ENCODE peak calls at places on chromosomes 6 and 20, in six cellular contexts. One of them, this sample, is unnamed.

GRCh38 chr6:124755321-124755720 is 206.9 kb upstream of the RNF217 start:
- DNase-seq in left ventricle myocardium inferior: no peak
- DNase-seq in body of pancreas: no peak
- DNase-seq in stomach: no peak
- DNase-seq in PC-9: no peak
- DNase-seq in CD8-positive, alpha-beta T cell: no peak
- DNase-seq in this sample: no peak

GRCh38 chr20:9769954-9770353 is 68.9 kb downstream of the PAK5 start:
- DNase-seq in body of pancreas: no peak
- DNase-seq in CD8-positive, alpha-beta T cell: no peak
- DNase-seq in left ventricle myocardium inferior: no peak
- DNase-seq in PC-9: no peak
- DNase-seq in stomach: no peak
- DNase-seq in this sample: no peak

GRCh38 chr6:138692978-138693909 is 80.3 kb upstream of the CCDC28A start:
- DNase-seq in PC-9: peak; percentile 76
- DNase-seq in CD8-positive, alpha-beta T cell: peak; percentile 3
- DNase-seq in left ventricle myocardium inferior: peak; percentile 57
- DNase-seq in body of pancreas: peak; percentile 86
- DNase-seq in stomach: peak; percentile 82
- DNase-seq in this sample: peak; percentile 79

GRCh38 chr6:13614126-13614925 is 809 bp upstream of the NOL7 start:
- DNase-seq in stomach: peak; percentile 50
- DNase-seq in body of pancreas: peak; percentile 65
- DNase-seq in PC-9: peak; percentile 52
- DNase-seq in left ventricle myocardium inferior: peak; percentile 44
- DNase-seq in CD8-positive, alpha-beta T cell: no peak
- DNase-seq in this sample: peak; percentile 40

GRCh38 chr6:107784669-107785068 is 39.4 kb downstream of the SCML4 start:
- DNase-seq in body of pancreas: no peak
- DNase-seq in CD8-positive, alpha-beta T cell: no peak
- DNase-seq in stomach: no peak
- DNase-seq in PC-9: no peak
- DNase-seq in left ventricle myocardium inferior: no peak
- DNase-seq in this sample: no peak

GRCh38 chr20:21265457-21266190 is 37.5 kb upstream of the XRN2 start:
- DNase-seq in left ventricle myocardium inferior: no peak
- DNase-seq in CD8-positive, alpha-beta T cell: no peak
- DNase-seq in stomach: no peak
- DNase-seq in body of pancreas: no peak
- DNase-seq in PC-9: no peak
- DNase-seq in this sample: no peak

GRCh38 chr6:20119446-20119845 is 92.8 kb downstream of the MBOAT1 start:
- DNase-seq in left ventricle myocardium inferior: no peak
- DNase-seq in body of pancreas: no peak
- DNase-seq in stomach: no peak
- DNase-seq in PC-9: no peak
- DNase-seq in CD8-positive, alpha-beta T cell: no peak
- DNase-seq in this sample: no peak

GRCh38 chr6:47134476-47135189 is 92.5 kb upstream of the ADGRF1 start:
- DNase-seq in body of pancreas: peak; percentile 52
- DNase-seq in CD8-positive, alpha-beta T cell: no peak
- DNase-seq in stomach: no peak
- DNase-seq in PC-9: peak; percentile 98
- DNase-seq in left ventricle myocardium inferior: no peak
- DNase-seq in this sample: no peak

GRCh38 chr20:51085761-51086160 is 62.9 kb upstream of the KCNG1 start:
- DNase-seq in CD8-positive, alpha-beta T cell: no peak
- DNase-seq in stomach: no peak
- DNase-seq in body of pancreas: no peak
- DNase-seq in left ventricle myocardium inferior: no peak
- DNase-seq in PC-9: no peak
- DNase-seq in this sample: no peak

GRCh38 chr6:125114248-125114858 is 39.2 kb upstream of the TPD52L1 start:
- DNase-seq in left ventricle myocardium inferior: no peak
- DNase-seq in PC-9: peak; percentile 57
- DNase-seq in CD8-positive, alpha-beta T cell: no peak
- DNase-seq in body of pancreas: peak; percentile 68
- DNase-seq in stomach: peak; percentile 68
- DNase-seq in this sample: no peak

GRCh38 chr6:142444800-142445405 is 143.1 kb downstream of the ADGRG6 start:
- DNase-seq in PC-9: no peak
- DNase-seq in left ventricle myocardium inferior: no peak
- DNase-seq in body of pancreas: no peak
- DNase-seq in stomach: no peak
- DNase-seq in CD8-positive, alpha-beta T cell: no peak
- DNase-seq in this sample: no peak

GRCh38 chr20:32201296-32201976 is 6.1 kb downstream of the PLAGL2 start:
- DNase-seq in stomach: no peak
- DNase-seq in body of pancreas: no peak
- DNase-seq in left ventricle myocardium inferior: no peak
- DNase-seq in CD8-positive, alpha-beta T cell: no peak
- DNase-seq in PC-9: peak; percentile 25
- DNase-seq in this sample: no peak

GRCh38 chr6:136564170-136564569 is 13.9 kb upstream of the MAP7 start:
- DNase-seq in body of pancreas: no peak
- DNase-seq in PC-9: no peak
- DNase-seq in CD8-positive, alpha-beta T cell: no peak
- DNase-seq in stomach: no peak
- DNase-seq in left ventricle myocardium inferior: no peak
- DNase-seq in this sample: no peak

GRCh38 chr6:148628251-148628650 is 118.6 kb upstream of the UST start:
- DNase-seq in left ventricle myocardium inferior: no peak
- DNase-seq in stomach: no peak
- DNase-seq in CD8-positive, alpha-beta T cell: no peak
- DNase-seq in PC-9: no peak
- DNase-seq in body of pancreas: no peak
- DNase-seq in this sample: no peak

DNA sequence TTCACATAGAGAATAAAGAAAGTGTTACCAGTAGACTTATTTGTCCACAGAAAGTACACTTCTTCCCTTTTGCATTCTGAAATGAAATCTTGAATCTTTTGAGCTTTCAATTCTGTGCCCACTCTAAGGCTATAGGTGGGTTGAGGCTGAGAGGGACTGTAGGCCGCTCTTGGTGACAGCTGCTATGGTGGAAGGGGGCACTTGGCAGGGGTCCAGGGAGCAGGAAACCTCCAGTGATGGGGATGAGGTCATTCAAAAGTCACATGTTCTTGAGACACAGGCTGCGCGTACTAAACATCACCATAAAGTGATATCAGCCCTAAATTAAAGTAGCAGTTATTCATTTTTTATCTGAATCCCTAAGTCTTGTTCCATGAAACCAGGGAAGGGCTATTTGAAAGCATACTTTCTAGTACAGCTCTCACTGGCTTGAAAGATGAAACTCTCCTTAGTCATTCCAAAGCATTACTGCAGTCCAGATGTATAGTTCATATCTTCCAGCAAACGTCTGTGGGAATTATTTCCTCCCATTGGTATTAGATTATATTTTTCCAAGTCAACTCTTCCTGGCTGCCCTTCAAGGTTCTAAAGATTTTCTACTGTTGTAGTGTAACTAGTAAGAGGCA is 373.1 kb downstream of the CD109 start:
- DNase-seq in PC-9: no peak
- DNase-seq in body of pancreas: no peak
- DNase-seq in left ventricle myocardium inferior: no peak
- DNase-seq in CD8-positive, alpha-beta T cell: no peak
- DNase-seq in stomach: no peak
- DNase-seq in this sample: no peak
- H3K4me1 ChIP-seq in PC-9: no peaks in the 10 kb centered on the region
- H3K4me1 ChIP-seq in body of pancreas: no peaks in the 10 kb centered on the region
- H3K4me1 ChIP-seq in left ventricle myocardium inferior: no peaks in the 10 kb centered on the region
- H3K4me1 ChIP-seq in CD8-positive, alpha-beta T cell: no peaks in the 10 kb centered on the region
- H3K4me1 ChIP-seq in stomach: no peaks in the 10 kb centered on the region
- H3K4me1 ChIP-seq in this sample: no peaks in the 10 kb centered on the region

DNA sequence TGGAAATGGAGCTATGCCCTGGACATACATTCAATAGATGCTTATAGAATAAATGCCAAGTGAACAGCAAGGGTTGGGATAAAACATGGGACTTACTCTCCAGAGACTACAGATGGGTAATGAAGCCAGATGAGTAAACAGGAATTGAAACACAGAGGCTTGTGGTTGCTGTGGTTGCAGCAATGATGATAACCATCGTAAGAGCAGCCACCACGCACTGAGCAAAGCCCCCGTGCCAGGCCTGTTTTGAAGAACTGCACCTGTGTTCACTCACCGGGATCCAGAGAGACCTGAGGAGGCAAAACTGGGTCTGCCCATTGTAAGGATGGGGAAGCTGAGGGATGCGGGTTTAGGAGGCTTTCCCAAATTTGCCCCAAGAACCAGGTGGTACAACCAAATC is 431.1 kb upstream of the CDH4 start:
- DNase-seq in PC-9: no peak
- DNase-seq in body of pancreas: no peak
- DNase-seq in stomach: no peak
- DNase-seq in left ventricle myocardium inferior: no peak
- DNase-seq in CD8-positive, alpha-beta T cell: no peak
- DNase-seq in this sample: no peak
- H3K27me3 ChIP-seq in PC-9: peaks cover 20% of the 10 kb centered on the region
- H3K27me3 ChIP-seq in body of pancreas: no peaks in the 10 kb centered on the region
- H3K27me3 ChIP-seq in stomach: peaks cover 37% of the 10 kb centered on the region
- H3K27me3 ChIP-seq in left ventricle myocardium inferior: peaks cover 80% of the 10 kb centered on the region
- H3K27me3 ChIP-seq in CD8-positive, alpha-beta T cell: no peaks in the 10 kb centered on the region
- H3K27me3 ChIP-seq in this sample: no peaks in the 10 kb centered on the region

GRCh38 chr6:169774347-169774746 is 22.9 kb downstream of the ERMARD start:
- DNase-seq in CD8-positive, alpha-beta T cell: no peak
- DNase-seq in PC-9: no peak
- DNase-seq in stomach: no peak
- DNase-seq in left ventricle myocardium inferior: no peak
- DNase-seq in body of pancreas: no peak
- DNase-seq in this sample: peak; percentile 48
- H3K4me1 ChIP-seq in CD8-positive, alpha-beta T cell: no peaks in the 10 kb centered on the region
- H3K4me1 ChIP-seq in PC-9: no peaks in the 10 kb centered on the region
- H3K4me1 ChIP-seq in stomach: no peaks in the 10 kb centered on the region
- H3K4me1 ChIP-seq in left ventricle myocardium inferior: no peaks in the 10 kb centered on the region
- H3K4me1 ChIP-seq in body of pancreas: no peaks in the 10 kb centered on the region
- H3K4me1 ChIP-seq in this sample: no peaks in the 10 kb centered on the region

DNA sequence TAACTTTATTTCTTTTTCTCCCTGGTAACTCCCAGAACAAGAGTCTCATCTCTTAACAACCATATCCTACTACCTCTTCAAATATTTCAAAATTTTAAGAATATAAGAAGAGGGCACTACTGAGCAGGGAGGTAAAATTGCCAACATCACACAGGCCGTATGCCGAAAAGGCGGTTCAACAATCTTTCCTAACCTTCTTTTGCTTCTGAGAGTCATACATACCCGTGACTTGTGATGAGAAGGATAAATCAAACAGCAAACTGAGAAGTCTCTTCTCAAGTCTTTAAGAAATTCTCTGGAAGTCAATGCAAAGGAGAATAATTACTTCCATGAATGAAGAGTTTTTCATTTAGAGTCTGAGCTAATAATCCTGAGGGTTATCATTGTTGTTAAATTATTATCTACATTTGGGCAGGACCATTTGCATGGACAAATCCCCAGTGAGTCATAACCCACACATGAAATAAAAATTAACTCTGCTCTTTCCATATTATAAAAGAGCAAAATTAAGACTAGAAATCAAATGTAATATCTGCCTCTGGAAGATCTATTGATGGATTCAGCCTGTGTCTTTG is 22.4 kb upstream of the ILRUN start:
- DNase-seq in PC-9: no peak
- DNase-seq in CD8-positive, alpha-beta T cell: no peak
- DNase-seq in left ventricle myocardium inferior: no peak
- DNase-seq in body of pancreas: no peak
- DNase-seq in stomach: no peak
- DNase-seq in this sample: no peak
- H3K27me3 ChIP-seq in PC-9: no peaks in the 10 kb centered on the region
- H3K27me3 ChIP-seq in CD8-positive, alpha-beta T cell: no peaks in the 10 kb centered on the region
- H3K27me3 ChIP-seq in left ventricle myocardium inferior: no peaks in the 10 kb centered on the region
- H3K27me3 ChIP-seq in body of pancreas: no peaks in the 10 kb centered on the region
- H3K27me3 ChIP-seq in stomach: no peaks in the 10 kb centered on the region
- H3K27me3 ChIP-seq in this sample: no peaks in the 10 kb centered on the region

DNA sequence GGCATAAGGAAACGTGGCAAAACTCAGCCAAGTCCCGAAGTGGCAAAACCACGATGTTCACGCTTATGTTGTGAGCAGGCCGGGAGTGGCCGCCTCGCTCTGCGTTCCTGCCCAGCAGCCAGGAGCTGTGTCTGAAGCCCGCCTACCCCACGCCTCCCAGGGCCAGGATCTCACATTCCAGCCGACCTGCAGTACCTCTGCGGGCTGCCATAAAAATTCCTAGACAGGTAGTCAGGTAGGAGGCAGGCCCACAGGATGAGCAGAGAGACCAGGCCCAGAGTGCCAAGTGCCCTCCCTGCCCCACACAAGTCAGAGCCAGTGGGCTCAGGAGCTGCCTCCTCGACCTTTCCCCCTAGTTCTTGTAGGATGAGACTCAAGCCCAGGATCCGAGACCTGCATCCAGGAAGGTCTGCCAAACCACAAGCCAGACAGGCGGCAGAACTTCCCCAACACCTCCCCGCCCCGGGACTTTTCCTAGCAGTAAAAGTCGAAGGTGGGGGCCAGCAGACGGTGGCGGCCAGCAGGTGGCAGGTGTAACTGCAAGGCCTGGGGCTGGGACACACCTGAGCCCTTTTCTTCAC is 16.7 kb downstream of the PMEPA1 start:
- DNase-seq in left ventricle myocardium inferior: no peak
- DNase-seq in stomach: peak; percentile 66
- DNase-seq in CD8-positive, alpha-beta T cell: no peak
- DNase-seq in body of pancreas: peak; percentile 78
- DNase-seq in PC-9: peak; percentile 100
- DNase-seq in this sample: no peak
- H3K4me1 ChIP-seq in left ventricle myocardium inferior: peaks cover 83% of the 10 kb centered on the region
- H3K4me1 ChIP-seq in stomach: peaks cover 58% of the 10 kb centered on the region
- H3K4me1 ChIP-seq in CD8-positive, alpha-beta T cell: no peaks in the 10 kb centered on the region
- H3K4me1 ChIP-seq in body of pancreas: peaks cover 80% of the 10 kb centered on the region
- H3K4me1 ChIP-seq in PC-9: peaks cover 96% of the 10 kb centered on the region
- H3K4me1 ChIP-seq in this sample: peaks cover 100% of the 10 kb centered on the region

GRCh38 chr20:62739581-62740285 is 31.1 kb downstream of the NTSR1 start:
- DNase-seq in body of pancreas: no peak
- DNase-seq in PC-9: no peak
- DNase-seq in left ventricle myocardium inferior: peak; percentile 20
- DNase-seq in stomach: no peak
- DNase-seq in CD8-positive, alpha-beta T cell: peak; percentile 31
- DNase-seq in this sample: peak; percentile 63
- H3K27me3 ChIP-seq in body of pancreas: no peaks in the 10 kb centered on the region
- H3K27me3 ChIP-seq in PC-9: no peaks in the 10 kb centered on the region
- H3K27me3 ChIP-seq in left ventricle myocardium inferior: peaks cover 100% of the 10 kb centered on the region
- H3K27me3 ChIP-seq in stomach: peaks cover 88% of the 10 kb centered on the region
- H3K27me3 ChIP-seq in CD8-positive, alpha-beta T cell: no peaks in the 10 kb centered on the region
- H3K27me3 ChIP-seq in this sample: peaks cover 98% of the 10 kb centered on the region